ENCODE peak calls at places on chromosomes 12 and 14, in nine cellular contexts. X is uterus, M is cardiac muscle cell, H is HCT116, D is A673, A is lower leg skin, J is choroid plexus epithelial cell, Q is left ventricle myocardium inferior, W is HepG2. N is an unnamed sample.

GRCh38 chr14:89576132-89576923 is 159.3 kb upstream of the FOXN3 start:
- DNase-seq in H (no peak), D (no peak), X (no peak), Q (no peak), J (peak; percentile 50), A (no peak), W (no peak), M (peak; percentile 19), N (no peak)

GRCh38 chr14:23042162-23042965 is at the start of gene PSMB11:
- DNase-seq in A (no peak), W (no peak), X (no peak), J (no peak), H (no peak), Q (no peak), M (no peak), D (no peak), N (no peak)

GRCh38 chr12:34402228-34402898 is 380.1 kb downstream of the ALG10 start:
- DNase-seq in J (no peak), H (no peak), D (no peak), Q (peak; percentile 2), X (peak; percentile 8), A (peak; percentile 49), M (no peak), W (no peak), N (no peak)

GRCh38 chr12:30425445-30425844 is 270.2 kb downstream of the IPO8 start:
- DNase-seq in W (no peak), A (no peak), X (no peak), M (no peak), J (no peak), Q (no peak), H (no peak), D (no peak), N (no peak)

GRCh38 chr14:99028041-99028440 is 244.0 kb downstream of the BCL11B start:
- DNase-seq in H (no peak), M (no peak), J (no peak), A (peak; percentile 52), Q (no peak), W (no peak), X (no peak), D (no peak), N (no peak)

GRCh38 chr14:102164241-102164641 is 24.5 kb downstream of the WDR20 start:
- DNase-seq in X (no peak), H (no peak), Q (no peak), D (no peak), A (no peak), J (peak; percentile 63), M (no peak), W (no peak), N (no peak)

GRCh38 chr12:122422769-122423257 is 344 bp upstream of the CLIP1 start:
- DNase-seq in A (no peak), J (peak; percentile 50), W (peak; percentile 49), H (no peak), M (no peak), Q (peak; percentile 15), X (peak; percentile 37), D (peak; percentile 60), N (no peak)

GRCh38 chr12:124686885-124687694 is 119.7 kb upstream of the NCOR2 start:
- DNase-seq in J (no peak), M (no peak), H (no peak), D (no peak), X (no peak), W (no peak), A (no peak), Q (no peak), N (no peak)

DNA sequence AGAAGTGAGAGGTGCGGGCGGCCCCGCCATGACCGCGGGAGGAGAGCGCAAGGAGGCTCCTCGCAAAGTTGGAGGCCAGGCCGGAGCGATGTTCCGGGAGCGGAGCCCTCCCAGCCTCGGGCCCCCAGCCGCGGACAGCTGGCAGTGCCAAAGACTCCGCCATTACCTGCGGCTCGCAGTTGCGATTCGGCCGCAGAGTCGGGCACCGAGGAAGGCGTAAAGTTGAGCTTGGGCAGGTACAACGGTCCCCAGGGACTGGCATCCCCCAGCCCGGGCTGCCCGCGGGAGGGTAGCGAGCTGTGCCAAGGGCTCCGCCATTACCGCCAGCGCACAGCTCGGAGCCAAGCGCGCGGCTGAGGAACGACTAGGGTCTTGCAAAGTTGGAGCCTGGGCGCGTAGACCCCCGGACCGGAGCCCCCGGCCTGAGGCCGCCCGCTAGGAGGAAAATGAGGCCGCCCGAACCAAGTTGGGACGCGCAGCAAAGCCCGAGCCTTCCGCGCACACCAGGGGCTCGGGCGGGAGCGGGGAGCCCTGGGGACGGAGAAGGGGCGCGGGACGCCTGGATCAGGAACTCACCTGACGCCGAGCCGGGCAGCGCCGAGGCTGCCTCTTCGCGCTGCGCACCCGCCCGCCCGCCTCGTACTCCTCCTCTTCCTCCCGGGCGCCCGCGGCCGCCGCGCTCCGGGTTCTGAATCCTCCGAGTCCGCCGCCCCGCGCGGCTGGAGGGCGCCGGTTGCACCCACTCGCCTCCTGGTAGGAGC is 695 bp downstream of the NOS1 start:
- DNase-seq in J (no peak), W (no peak), A (no peak), Q (no peak), D (peak; percentile 36), X (no peak), M (peak; percentile 16), H (no peak), N (no peak)
- H3K4me3 ChIP-seq in J (no peak overlapping the region), W (no peak overlapping the region), A (peak overlapping the region; percentile 13), Q (peak overlapping the region; percentile 56), D (peak overlapping the region; percentile 66), X (no peak overlapping the region), M (peak overlapping the region; percentile 19), H (no peak overlapping the region), N (no peak overlapping the region)

DNA sequence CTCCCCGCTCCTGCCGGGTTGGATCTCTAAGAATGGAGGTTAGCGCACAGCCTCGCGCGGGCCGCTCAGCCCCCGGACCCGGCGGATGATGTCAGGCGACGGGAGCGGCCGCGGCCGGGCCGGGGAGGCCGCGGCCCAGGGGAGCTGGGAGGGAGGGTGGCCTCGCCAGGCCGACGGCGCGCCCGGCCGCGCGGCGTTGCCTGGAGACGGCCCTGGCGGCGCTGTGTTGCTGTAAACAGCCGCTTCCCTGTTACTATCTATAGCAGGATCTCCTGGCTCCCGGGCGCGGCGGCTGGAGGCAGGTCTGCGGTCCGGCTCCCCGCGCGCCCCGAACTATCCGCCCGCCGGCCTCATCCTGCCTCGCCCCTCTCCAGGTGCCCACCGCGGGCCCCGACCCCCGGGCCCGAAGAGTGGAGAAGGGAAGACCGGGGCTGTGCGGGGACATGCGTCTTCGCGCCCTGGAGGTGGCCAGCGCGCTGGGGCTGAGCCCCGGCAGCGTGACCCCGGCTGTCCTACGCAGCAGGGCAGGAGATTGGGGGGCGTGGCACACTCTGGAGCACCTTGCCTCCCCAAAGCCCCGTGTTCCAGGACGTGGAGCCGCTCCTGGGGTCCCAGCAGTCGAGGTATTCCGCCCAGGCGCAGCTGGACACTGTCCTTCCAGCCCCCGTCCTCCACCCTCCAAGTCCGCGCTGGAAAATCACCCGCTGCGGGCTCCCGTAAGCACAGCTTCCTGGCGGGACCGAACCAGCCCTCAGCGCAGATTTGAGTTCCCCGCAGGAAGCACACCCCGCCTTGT is 1.4 kb upstream of the FOS start:
- DNase-seq in A (peak; percentile 98), D (peak; percentile 61), X (peak; percentile 96), Q (peak; percentile 91), H (no peak), M (peak; percentile 90), W (peak; percentile 66), J (peak; percentile 96), N (no peak)
- TF ChIP-seq CTCF in A (no peak), D (no peak), X (no peak), Q (no peak), H (no peak), M (no peak), W (peak; percentile 37), J (no peak), N (no peak)

GRCh38 chr14:94767321-94767878 is 2.5 kb downstream of the GSC start:
- DNase-seq in W (no peak), H (no peak), A (no peak), X (no peak), Q (no peak), J (no peak), M (no peak), D (no peak), N (no peak)

GRCh38 chr14:94770251-94770749 is 387 bp upstream of the GSC start:
- DNase-seq in D (peak; percentile 61), M (no peak), A (no peak), X (no peak), Q (no peak), J (peak; percentile 34), H (no peak), W (no peak), N (no peak)

GRCh38 chr14:94769413-94770250 is at the start of gene GSC:
- DNase-seq in W (no peak), M (peak; percentile 62), J (no peak), A (peak; percentile 89), Q (peak; percentile 26), D (peak; percentile 80), X (peak; percentile 21), H (no peak), N (no peak)

GRCh38 chr14:94768521-94769412 is 1.1 kb downstream of the GSC start:
- DNase-seq in W (no peak), H (no peak), M (no peak), A (no peak), D (no peak), Q (no peak), J (no peak), X (no peak), N (no peak)

DNA sequence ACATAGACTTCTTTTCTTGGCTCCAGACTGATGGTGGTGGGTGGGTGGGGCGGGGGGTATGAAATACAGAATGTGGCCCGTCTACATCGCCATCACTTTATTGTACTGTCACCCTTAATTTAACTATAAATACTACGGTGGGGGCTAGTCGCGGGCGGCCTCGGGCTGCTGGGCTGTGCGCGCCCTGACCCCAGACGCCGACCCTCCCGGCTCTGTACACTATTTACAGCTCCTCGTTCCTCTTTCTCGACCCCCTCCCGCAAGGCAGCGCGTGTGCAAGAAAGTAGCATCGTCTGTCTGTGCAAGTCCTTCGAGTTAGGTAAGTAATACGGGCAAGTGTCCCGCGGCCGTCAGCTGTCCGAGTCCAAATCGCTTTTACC is 1.8 kb downstream of the GSC start:
- DNase-seq in Q (no peak), J (no peak), M (no peak), H (no peak), A (no peak), W (no peak), D (no peak), X (no peak), N (no peak)
- H3K4me3 ChIP-seq in Q (peak overlapping the region; percentile 68), J (no peak overlapping the region), M (peak overlapping the region; percentile 21), H (no peak overlapping the region), A (no peak overlapping the region), W (peak overlapping the region; percentile 64), D (no peak overlapping the region), X (no peak overlapping the region), N (no peak overlapping the region)

GRCh38 chr12:121025442-121026226 is 9.3 kb upstream of the C12orf43 start:
- DNase-seq in H (no peak), J (no peak), M (no peak), Q (no peak), A (no peak), D (no peak), W (peak; percentile 97), X (no peak), N (no peak)

GRCh38 chr12:121030576-121031212 is 8.4 kb downstream of the OASL start:
- DNase-seq in A (no peak), H (no peak), J (no peak), W (no peak), M (no peak), D (no peak), X (no peak), Q (no peak), N (no peak)

GRCh38 chr12:121023799-121024198 is 7.5 kb upstream of the C12orf43 start:
- DNase-seq in J (no peak), A (no peak), D (no peak), H (no peak), M (no peak), Q (no peak), X (no peak), W (peak; percentile 63), N (no peak)

GRCh38 chr12:121022713-121023112 is 6.4 kb upstream of the C12orf43 start:
- DNase-seq in J (no peak), D (no peak), Q (no peak), H (no peak), A (no peak), W (no peak), X (no peak), M (no peak), N (no peak)

GRCh38 chr12:121026274-121027045 is 10.2 kb upstream of the C12orf43 start:
- DNase-seq in W (peak; percentile 91), D (no peak), H (no peak), J (no peak), Q (no peak), A (no peak), X (no peak), M (peak; percentile 17), N (no peak)
- TF ChIP-seq CTCF in W (peak; percentile 73), D (no peak), H (no peak), J (no peak), Q (no peak), A (no peak), X (no peak), M (peak; percentile 18), N (peak; percentile 11)

N was measured in GM12864.